ENCODE peak calls at places on chromosomes 6 and 20, in four cellular contexts. Y, G, C and E are unnamed samples.

GRCh38 chr20:58088105-58088504 is 140.3 kb downstream of the ANKRD60 start:
- DNase-seq in Y (no peak), G (no peak), C (no peak), E (no peak)

GRCh38 chr6:137903933-137904821 is 37.1 kb downstream of the TNFAIP3 start:
- DNase-seq in Y (no peak), G (peak; percentile 64), C (no peak), E (peak; percentile 21)

GRCh38 chr6:52839124-52840055 is 1.2 kb downstream of the GSTA5 start:
- DNase-seq in Y (no peak), G (peak; percentile 62), C (peak; percentile 32), E (peak; percentile 74)

GRCh38 chr6:18823782-18824386 is 436.7 kb downstream of the RNF144B start:
- DNase-seq in Y (no peak), G (peak; percentile 11), C (no peak), E (no peak)

GRCh38 chr20:13813910-13814309 is 29.1 kb downstream of the NDUFAF5 start:
- DNase-seq in Y (no peak), G (no peak), C (no peak), E (no peak)

GRCh38 chr20:57977588-57977987 is 250.9 kb downstream of the ANKRD60 start:
- DNase-seq in Y (peak; percentile 22), G (no peak), C (no peak), E (no peak)

GRCh38 chr6:343960-344815 is 47.4 kb upstream of the IRF4 start:
- DNase-seq in Y (no peak), G (no peak), C (no peak), E (no peak)

GRCh38 chr6:2902470-2902762 is 693 bp downstream of the SERPINB9 start:
- DNase-seq in Y (no peak), G (no peak), C (no peak), E (no peak)

GRCh38 chr6:165733487-165733791 is 70.4 kb upstream of the PDE10A start:
- DNase-seq in Y (no peak), G (no peak), C (no peak), E (no peak)

GRCh38 chr6:6293317-6293716 is 27.1 kb downstream of the F13A1 start:
- DNase-seq in Y (no peak), G (no peak), C (no peak), E (no peak)

GRCh38 chr6:111938710-111939109 is 65.5 kb upstream of the FYN start:
- DNase-seq in Y (no peak), G (no peak), C (no peak), E (peak; percentile 4)

GRCh38 chr20:57465486-57465885 is 59.5 kb downstream of the CTCFL start:
- DNase-seq in Y (no peak), G (no peak), C (no peak), E (no peak)

GRCh38 chr20:20073851-20074252 is 21.5 kb downstream of the CFAP61 start:
- DNase-seq in Y (no peak), G (no peak), C (no peak), E (no peak)

GRCh38 chr6:10569392-10570127 is 48.4 kb downstream of the GCNT2 start:
- DNase-seq in Y (no peak), G (no peak), C (no peak), E (no peak)

GRCh38 chr6:149112976-149113375 is 204.5 kb upstream of the TAB2 start:
- DNase-seq in Y (no peak), G (no peak), C (no peak), E (no peak)

GRCh38 chr6:166307082-166307980 is 861 bp downstream of the PRR18 start:
- DNase-seq in Y (no peak), G (no peak), C (no peak), E (no peak)

GRCh38 chr6:85600713-85601313 is 7.2 kb upstream of the SNX14 start:
- DNase-seq in Y (no peak), G (no peak), C (no peak), E (no peak)

GRCh38 chr20:18276821-18277220 is 11.5 kb upstream of the ZNF133 start:
- DNase-seq in Y (peak; percentile 46), G (peak; percentile 62), C (peak; percentile 44), E (peak; percentile 77)

GRCh38 chr20:19944772-19945459 is 72.2 kb upstream of the NAA20 start:
- DNase-seq in Y (no peak), G (peak; percentile 40), C (no peak), E (no peak)

GRCh38 chr6:170167657-170168159 is 123.2 kb downstream of the DLL1 start:
- DNase-seq in Y (peak; percentile 70), G (no peak), C (no peak), E (no peak)